ENCODE peak calls at places on chromosomes 16 and 17, in four cellular contexts. One of them, this sample, is unnamed.

GRCh38 chr16:74463888-74464287 is 42.6 kb upstream of the CLEC18B start:
- DNase-seq in HL-60: peak
- DNase-seq in astrocyte of the spinal cord: no peak
- DNase-seq in pancreas: no peak
- DNase-seq in this sample: no peak

GRCh38 chr16:72992142-72992601 is 55.8 kb downstream of the ZFHX3 start:
- DNase-seq in pancreas: no peak
- DNase-seq in astrocyte of the spinal cord: no peak
- DNase-seq in HL-60: no peak
- DNase-seq in this sample: no peak

GRCh38 chr17:19311016-19311415 is 51.5 kb downstream of the B9D1 start:
- DNase-seq in astrocyte of the spinal cord: no peak
- DNase-seq in HL-60: no peak
- DNase-seq in pancreas: no peak
- DNase-seq in this sample: no peak

GRCh38 chr17:48181653-48182052 is 74.1 kb downstream of the SNX11 start:
- DNase-seq in astrocyte of the spinal cord: peak
- DNase-seq in HL-60: no peak
- DNase-seq in pancreas: no peak
- DNase-seq in this sample: peak

GRCh38 chr16:85612191-85612800 is 826 bp upstream of the GSE1 start:
- DNase-seq in pancreas: peak
- DNase-seq in HL-60: peak
- DNase-seq in astrocyte of the spinal cord: peak
- DNase-seq in this sample: peak

GRCh38 chr17:81865358-81865732 is 5.0 kb upstream of the P4HB start:
- DNase-seq in HL-60: no peak
- DNase-seq in pancreas: no peak
- DNase-seq in astrocyte of the spinal cord: no peak
- DNase-seq in this sample: no peak

GRCh38 chr16:1511662-1512061 is 18.5 kb downstream of the TELO2 start:
- DNase-seq in HL-60: no peak
- DNase-seq in astrocyte of the spinal cord: no peak
- DNase-seq in pancreas: no peak
- DNase-seq in this sample: no peak

GRCh38 chr17:80364091-80364691 is 50.8 kb upstream of the ENDOV start:
- DNase-seq in astrocyte of the spinal cord: no peak
- DNase-seq in HL-60: peak
- DNase-seq in pancreas: peak
- DNase-seq in this sample: peak

GRCh38 chr17:55327225-55328088 is 62.7 kb downstream of the HLF start:
- DNase-seq in astrocyte of the spinal cord: no peak
- DNase-seq in pancreas: no peak
- DNase-seq in HL-60: no peak
- DNase-seq in this sample: no peak

GRCh38 chr16:4272114-4272954 is 489 bp downstream of the TFAP4 start:
- DNase-seq in astrocyte of the spinal cord: peak
- DNase-seq in pancreas: peak
- DNase-seq in HL-60: peak
- DNase-seq in this sample: no peak

GRCh38 chr17:34308376-34308775 is 10.9 kb upstream of the CCL8 start:
- DNase-seq in astrocyte of the spinal cord: no peak
- DNase-seq in pancreas: no peak
- DNase-seq in HL-60: no peak
- DNase-seq in this sample: no peak

GRCh38 chr16:53707671-53708070 is 3.7 kb downstream of the FTO start:
- DNase-seq in HL-60: no peak
- DNase-seq in astrocyte of the spinal cord: no peak
- DNase-seq in pancreas: no peak
- DNase-seq in this sample: no peak

GRCh38 chr16:68951991-68952877 is 108.9 kb downstream of the TANGO6 start:
- DNase-seq in astrocyte of the spinal cord: peak
- DNase-seq in HL-60: no peak
- DNase-seq in pancreas: no peak
- DNase-seq in this sample: no peak

GRCh38 chr16:77763994-77764393 is 24.4 kb upstream of the VAT1L start:
- DNase-seq in astrocyte of the spinal cord: peak
- DNase-seq in HL-60: no peak
- DNase-seq in pancreas: no peak
- DNase-seq in this sample: no peak

GRCh38 chr16:6076631-6077030 is 979.0 kb upstream of the EEF2KMT start:
- DNase-seq in pancreas: no peak
- DNase-seq in HL-60: no peak
- DNase-seq in astrocyte of the spinal cord: no peak
- DNase-seq in this sample: no peak

GRCh38 chr17:32152130-32152529 is 9.8 kb downstream of the RHOT1 start:
- DNase-seq in HL-60: peak
- DNase-seq in astrocyte of the spinal cord: no peak
- DNase-seq in pancreas: no peak
- DNase-seq in this sample: no peak

GRCh38 chr16:50677351-50677750 is 3.8 kb downstream of the SNX20 start:
- DNase-seq in HL-60: no peak
- DNase-seq in astrocyte of the spinal cord: no peak
- DNase-seq in pancreas: no peak
- DNase-seq in this sample: no peak

GRCh38 chr17:38551121-38551520 is 54.6 kb downstream of the SRCIN1 start:
- DNase-seq in astrocyte of the spinal cord: no peak
- DNase-seq in pancreas: no peak
- DNase-seq in HL-60: no peak
- DNase-seq in this sample: no peak

GRCh38 chr17:83080641-83081560 is 1.5 kb downstream of the METRNL start:
- DNase-seq in pancreas: peak
- DNase-seq in astrocyte of the spinal cord: no peak
- DNase-seq in HL-60: no peak
- DNase-seq in this sample: no peak

GRCh38 chr16:61897657-61898056 is 138.6 kb downstream of the CDH8 start:
- DNase-seq in astrocyte of the spinal cord: no peak
- DNase-seq in pancreas: no peak
- DNase-seq in HL-60: no peak
- DNase-seq in this sample: no peak

GRCh38 chr16:54873081-54873480 is 57.6 kb upstream of the IRX5 start:
- DNase-seq in pancreas: no peak
- DNase-seq in HL-60: no peak
- DNase-seq in astrocyte of the spinal cord: peak
- DNase-seq in this sample: no peak

GRCh38 chr16:81491522-81492188 is 47.0 kb downstream of the CMIP start:
- DNase-seq in HL-60: no peak
- DNase-seq in pancreas: no peak
- DNase-seq in astrocyte of the spinal cord: peak
- DNase-seq in this sample: peak

GRCh38 chr17:78682363-78682762 is 99.7 kb downstream of the CYTH1 start:
- DNase-seq in HL-60: no peak
- DNase-seq in pancreas: no peak
- DNase-seq in astrocyte of the spinal cord: no peak
- DNase-seq in this sample: no peak

GRCh38 chr16:4529085-4530060 is 9.2 kb downstream of the CDIP1 start:
- DNase-seq in pancreas: no peak
- DNase-seq in astrocyte of the spinal cord: peak
- DNase-seq in HL-60: peak
- DNase-seq in this sample: no peak

GRCh38 chr16:88716601-88717001 is 10.3 kb downstream of the CTU2 start:
- DNase-seq in pancreas: no peak
- DNase-seq in HL-60: no peak
- DNase-seq in astrocyte of the spinal cord: no peak
- DNase-seq in this sample: no peak

GRCh38 chr16:88718178-88718577 is 11.9 kb downstream of the CTU2 start:
- DNase-seq in HL-60: no peak
- DNase-seq in pancreas: no peak
- DNase-seq in astrocyte of the spinal cord: no peak
- DNase-seq in this sample: no peak

GRCh38 chr16:88714420-88715302 is 8.4 kb downstream of the CTU2 start:
- DNase-seq in HL-60: no peak
- DNase-seq in pancreas: no peak
- DNase-seq in astrocyte of the spinal cord: no peak
- DNase-seq in this sample: no peak

GRCh38 chr16:88715312-88716190 is 9.2 kb downstream of the CTU2 start:
- DNase-seq in HL-60: no peak
- DNase-seq in pancreas: no peak
- DNase-seq in astrocyte of the spinal cord: no peak
- DNase-seq in this sample: no peak

GRCh38 chr16:88716201-88716600 is 9.9 kb downstream of the CTU2 start:
- DNase-seq in pancreas: no peak
- DNase-seq in astrocyte of the spinal cord: no peak
- DNase-seq in HL-60: no peak
- DNase-seq in this sample: no peak
- TF ChIP-seq CTCF in pancreas: no peak
- TF ChIP-seq CTCF in astrocyte of the spinal cord: no peak
- TF ChIP-seq CTCF in HL-60: no peak
- TF ChIP-seq CTCF in this sample: no peak

GRCh38 chr17:28570716-28571254 is 539 bp downstream of the PIGS start:
- DNase-seq in HL-60: peak
- DNase-seq in astrocyte of the spinal cord: no peak
- DNase-seq in pancreas: no peak
- DNase-seq in this sample: peak

GRCh38 chr17:28563475-28563874 is 7.8 kb downstream of the PIGS start:
- DNase-seq in astrocyte of the spinal cord: no peak
- DNase-seq in pancreas: no peak
- DNase-seq in HL-60: no peak
- DNase-seq in this sample: no peak

GRCh38 chr17:28569446-28569845 is 1.9 kb downstream of the PIGS start:
- DNase-seq in HL-60: no peak
- DNase-seq in pancreas: no peak
- DNase-seq in astrocyte of the spinal cord: no peak
- DNase-seq in this sample: no peak

GRCh38 chr17:28571255-28572122 is at the start of gene PIGS:
- DNase-seq in pancreas: peak
- DNase-seq in astrocyte of the spinal cord: peak
- DNase-seq in HL-60: peak
- DNase-seq in this sample: peak

GRCh38 chr17:28567604-28568003 is 3.7 kb downstream of the PIGS start:
- DNase-seq in HL-60: peak
- DNase-seq in pancreas: no peak
- DNase-seq in astrocyte of the spinal cord: no peak
- DNase-seq in this sample: no peak
- H3K4me3 ChIP-seq in HL-60: no peak
- H3K4me3 ChIP-seq in pancreas: no peak
- H3K4me3 ChIP-seq in astrocyte of the spinal cord: no peak
- H3K4me3 ChIP-seq in this sample: no peak

GRCh38 chr17:57084802-57085447 is at the start of gene AKAP1:
- DNase-seq in HL-60: peak
- DNase-seq in pancreas: peak
- DNase-seq in astrocyte of the spinal cord: peak
- DNase-seq in this sample: peak
- TF ChIP-seq CTCF in HL-60: no peak
- TF ChIP-seq CTCF in pancreas: no peak
- TF ChIP-seq CTCF in astrocyte of the spinal cord: no peak
- TF ChIP-seq CTCF in this sample: peak

DNA sequence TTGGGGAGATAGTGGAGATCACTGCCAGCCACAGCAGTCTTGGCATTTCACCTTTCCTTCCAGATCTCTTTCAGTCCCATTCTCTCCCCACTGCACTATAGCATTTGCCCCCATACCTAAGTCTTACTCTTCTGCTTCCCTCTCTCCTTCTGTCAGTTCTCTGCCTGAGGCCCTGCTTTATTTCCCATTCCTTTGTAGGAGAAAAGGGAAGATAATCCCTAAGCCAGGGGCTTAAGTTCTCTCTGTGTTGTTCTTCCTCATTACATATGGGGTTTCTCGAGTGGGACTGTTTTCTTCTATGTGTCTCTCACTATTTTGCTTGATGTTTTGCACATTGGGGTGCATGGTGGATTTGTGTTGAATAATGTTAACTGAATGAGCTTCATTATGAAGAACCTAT is 6.4 kb downstream of the KDM6B start:
- DNase-seq in HL-60: no peak
- DNase-seq in pancreas: no peak
- DNase-seq in astrocyte of the spinal cord: no peak
- DNase-seq in this sample: no peak
- H3K4me3 ChIP-seq in HL-60: no peak
- H3K4me3 ChIP-seq in pancreas: no peak
- H3K4me3 ChIP-seq in astrocyte of the spinal cord: no peak
- H3K4me3 ChIP-seq in this sample: no peak

GRCh38 chr17:49513044-49513395 is 17.9 kb downstream of the NGFR start:
- DNase-seq in pancreas: no peak
- DNase-seq in astrocyte of the spinal cord: no peak
- DNase-seq in HL-60: no peak
- DNase-seq in this sample: no peak

GRCh38 chr17:49516190-49516589 is 21.1 kb downstream of the NGFR start:
- DNase-seq in pancreas: no peak
- DNase-seq in HL-60: no peak
- DNase-seq in astrocyte of the spinal cord: peak
- DNase-seq in this sample: peak

GRCh38 chr17:49513616-49514373 is 18.7 kb downstream of the NGFR start:
- DNase-seq in pancreas: no peak
- DNase-seq in astrocyte of the spinal cord: no peak
- DNase-seq in HL-60: no peak
- DNase-seq in this sample: no peak

GRCh38 chr17:49515196-49515770 is 20.2 kb downstream of the NGFR start:
- DNase-seq in astrocyte of the spinal cord: peak
- DNase-seq in HL-60: peak
- DNase-seq in pancreas: peak
- DNase-seq in this sample: peak

DNA sequence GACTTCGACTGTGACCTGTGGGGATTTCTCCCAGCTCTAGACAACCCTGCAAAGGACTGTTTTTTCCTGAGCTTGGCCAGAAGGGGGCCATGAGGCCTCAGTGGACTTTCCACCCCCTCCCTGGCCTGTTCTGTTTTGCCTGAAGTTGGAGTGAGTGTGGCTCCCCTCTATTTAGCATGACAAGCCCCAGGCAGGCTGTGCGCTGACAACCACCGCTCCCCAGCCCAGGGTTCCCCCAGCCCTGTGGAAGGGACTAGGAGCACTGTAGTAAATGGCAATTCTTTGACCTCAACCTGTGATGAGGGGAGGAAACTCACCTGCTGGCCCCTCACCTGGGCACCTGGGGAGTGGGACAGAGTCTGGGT is 19.3 kb downstream of the NGFR start:
- DNase-seq in pancreas: no peak
- DNase-seq in astrocyte of the spinal cord: no peak
- DNase-seq in HL-60: no peak
- DNase-seq in this sample: peak
- TF ChIP-seq CTCF in pancreas: no peak
- TF ChIP-seq CTCF in astrocyte of the spinal cord: peak
- TF ChIP-seq CTCF in HL-60: no peak
- TF ChIP-seq CTCF in this sample: peak

This sample was measured in WERI-Rb-1.